ENCODE peak calls at places on chromosomes 12 and 14, in seven cellular contexts. F is tibial nerve, T is heart left ventricle, J is HepG2, D is IMR-90, U is thyroid gland, M is HCT116. C is an unnamed sample. For H3K4me1, the result is how much of the 10 kb centered on the place peaks cover.

GRCh38 chr12:11228268-11228879 is 41.1 kb downstream of the PRB3 start:
- DNase-seq in F (no peak), T (no peak), J (peak), D (peak), U (peak), M (peak), C (no peak)

GRCh38 chr14:72256055-72256454 is 323.8 kb downstream of the RGS6 start:
- DNase-seq in F (no peak), T (no peak), J (no peak), D (no peak), U (no peak), M (peak), C (no peak)

GRCh38 chr12:24839268-24839791 is 109.6 kb downstream of the BCAT1 start:
- DNase-seq in F (no peak), T (no peak), J (no peak), D (no peak), U (no peak), M (no peak), C (no peak)

GRCh38 chr14:100372357-100373048 is 49.4 kb downstream of the SLC25A47 start:
- DNase-seq in F (no peak), T (no peak), J (no peak), D (no peak), U (no peak), M (no peak), C (no peak)

GRCh38 chr14:49898485-49898884 is 5.6 kb downstream of the ARF6 start:
- DNase-seq in F (no peak), T (no peak), J (no peak), D (no peak), U (no peak), M (no peak), C (no peak)

GRCh38 chr12:89949457-89950195 is 241.0 kb upstream of the ATP2B1 start:
- DNase-seq in F (no peak), T (peak), J (peak), D (peak), U (no peak), M (no peak), C (no peak)

GRCh38 chr14:88166616-88167015 is 156.5 kb downstream of the KCNK10 start:
- DNase-seq in F (no peak), T (no peak), J (no peak), D (peak), U (no peak), M (no peak), C (no peak)

GRCh38 chr12:103468837-103469236 is 26.9 kb downstream of the C12orf42 start:
- DNase-seq in F (no peak), T (no peak), J (no peak), D (no peak), U (no peak), M (no peak), C (no peak)

GRCh38 chr14:68449565-68450295 is 343.1 kb downstream of the ZFP36L1 start:
- DNase-seq in F (no peak), T (no peak), J (no peak), D (no peak), U (no peak), M (no peak), C (no peak)

GRCh38 chr12:45284096-45284901 is 68.4 kb downstream of the ANO6 start:
- DNase-seq in F (no peak), T (no peak), J (peak), D (peak), U (no peak), M (no peak), C (no peak)

GRCh38 chr12:99054601-99055128 is 409.6 kb downstream of the APAF1 start:
- DNase-seq in F (no peak), T (no peak), J (no peak), D (no peak), U (no peak), M (no peak), C (no peak)

GRCh38 chr12:59660148-59660547 is 64.3 kb downstream of the SLC16A7 start:
- DNase-seq in F (no peak), T (no peak), J (no peak), D (no peak), U (no peak), M (no peak), C (no peak)

GRCh38 chr12:6786416-6787094 is 2.8 kb upstream of the CD4 start:
- DNase-seq in F (no peak), T (no peak), J (no peak), D (no peak), U (no peak), M (no peak), C (no peak)

GRCh38 chr14:90999299-90999698 is 61.1 kb downstream of the RPS6KA5 start:
- DNase-seq in F (no peak), T (no peak), J (no peak), D (no peak), U (no peak), M (no peak), C (no peak)

GRCh38 chr12:102322254-102322653 is 124.6 kb upstream of the PMCH start:
- DNase-seq in F (no peak), T (no peak), J (no peak), D (no peak), U (no peak), M (no peak), C (no peak)

GRCh38 chr12:102314821-102315220 is 117.2 kb upstream of the PMCH start:
- DNase-seq in F (no peak), T (no peak), J (no peak), D (peak), U (no peak), M (no peak), C (no peak)

GRCh38 chr12:102321305-102322082 is 123.9 kb upstream of the PMCH start:
- DNase-seq in F (no peak), T (no peak), J (no peak), D (no peak), U (no peak), M (no peak), C (no peak)

GRCh38 chr12:102316723-102317122 is 119.1 kb upstream of the PMCH start:
- DNase-seq in F (no peak), T (no peak), J (no peak), D (no peak), U (no peak), M (no peak), C (no peak)

GRCh38 chr12:102317155-102317554 is 119.5 kb upstream of the PMCH start:
- DNase-seq in F (no peak), T (no peak), J (no peak), D (no peak), U (no peak), M (no peak), C (no peak)
- H3K4me1 ChIP-seq in F (under half), T (under half), J (under half), D (under half), U (under half), M (under half), C (under half)

GRCh38 chr12:118016424-118017264 is at the start of gene RFC5:
- DNase-seq in F (peak), T (peak), J (peak), D (peak), U (peak), M (peak), C (peak)
- TF ChIP-seq POLR2A in F (no peak), T (peak), J (peak), D (no peak), U (peak), M (no peak), C (no peak)

GRCh38 chr12:126362490-126362889 is 1297.3 kb downstream of the AACS start:
- DNase-seq in F (no peak), T (no peak), J (no peak), D (no peak), U (no peak), M (no peak), C (no peak)

GRCh38 chr12:126362964-126363363 is 1297.7 kb downstream of the AACS start:
- DNase-seq in F (no peak), T (no peak), J (no peak), D (no peak), U (no peak), M (no peak), C (no peak)

GRCh38 chr12:126358806-126359205 is 1293.6 kb downstream of the AACS start:
- DNase-seq in F (no peak), T (no peak), J (no peak), D (no peak), U (no peak), M (no peak), C (no peak)

DNA sequence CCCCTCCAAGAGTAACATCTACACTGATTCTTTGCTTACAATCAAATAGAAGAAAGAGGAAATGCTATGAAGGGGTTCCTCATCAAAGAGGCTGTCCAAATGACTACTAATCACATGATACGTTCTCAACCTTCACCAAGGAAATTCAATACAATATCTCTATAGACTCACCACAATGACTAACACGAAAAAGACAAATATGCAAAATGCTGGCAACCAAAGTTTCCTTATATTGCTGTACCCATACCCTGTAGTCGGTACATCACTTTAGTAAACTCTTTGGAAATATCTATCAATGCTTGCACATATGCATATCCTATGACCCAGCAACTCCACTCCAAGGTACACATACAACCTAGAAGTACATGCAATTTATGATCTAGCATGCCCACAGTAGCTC is 1296.6 kb downstream of the AACS start:
- DNase-seq in F (no peak), T (no peak), J (no peak), D (no peak), U (no peak), M (no peak), C (no peak)
- H3K4me1 ChIP-seq in F (under half), T (under half), J (under half), D (under half), U (under half), M (under half), C (under half)

GRCh38 chr14:36513012-36513420 is 7.0 kb downstream of the NKX2-1 start:
- DNase-seq in F (no peak), T (no peak), J (no peak), D (no peak), U (peak), M (no peak), C (peak)

GRCh38 chr14:36515105-36515593 is 4.9 kb downstream of the NKX2-1 start:
- DNase-seq in F (no peak), T (no peak), J (no peak), D (no peak), U (peak), M (no peak), C (no peak)

GRCh38 chr14:36512585-36513003 is 7.4 kb downstream of the NKX2-1 start:
- DNase-seq in F (no peak), T (no peak), J (no peak), D (no peak), U (peak), M (no peak), C (no peak)

GRCh38 chr14:36514278-36515104 is 5.5 kb downstream of the NKX2-1 start:
- DNase-seq in F (no peak), T (no peak), J (peak), D (no peak), U (peak), M (no peak), C (no peak)

DNA sequence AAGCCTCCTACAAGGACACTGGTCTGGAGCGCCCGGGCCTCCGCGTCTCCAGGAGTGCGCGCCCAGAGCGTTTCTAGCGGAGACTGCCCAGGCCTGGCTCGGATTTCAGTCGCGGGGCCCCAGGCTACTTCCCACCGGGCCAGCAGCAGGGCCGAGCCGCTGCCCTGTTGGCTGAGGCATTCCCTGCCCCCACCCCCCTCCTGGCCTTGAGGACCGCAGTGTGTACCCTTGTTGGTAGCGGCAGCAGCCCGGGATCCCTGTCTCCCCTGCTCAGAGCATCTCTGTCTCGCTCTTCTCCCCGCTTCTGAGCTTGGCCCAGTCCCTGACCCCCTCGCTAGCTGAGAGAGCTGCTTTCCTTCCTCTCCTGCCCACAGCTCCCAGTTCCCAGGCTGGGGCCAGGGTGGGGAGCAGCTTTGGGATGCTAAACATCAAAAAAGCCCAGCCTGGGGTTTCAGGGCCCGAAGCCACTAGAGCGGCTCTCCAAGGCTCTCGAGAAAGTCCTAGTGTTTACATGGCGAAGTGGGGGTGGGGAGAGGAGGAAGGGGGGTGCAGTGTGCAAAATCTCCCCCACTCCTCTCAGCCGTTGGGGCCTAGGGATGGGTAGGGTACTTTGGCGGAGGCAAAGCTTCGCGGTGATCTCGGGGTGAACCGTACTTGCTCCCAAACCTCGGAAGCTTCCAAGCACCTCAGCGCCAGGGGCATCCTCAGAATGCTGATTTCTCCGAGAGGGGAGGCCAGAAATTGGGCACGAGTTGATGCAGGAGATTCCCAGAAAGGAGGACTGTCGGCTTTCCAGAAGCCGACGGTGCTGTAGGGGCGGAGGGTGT is 6.4 kb downstream of the NKX2-1 start:
- DNase-seq in F (no peak), T (no peak), J (no peak), D (no peak), U (peak), M (no peak), C (no peak)
- TF ChIP-seq POLR2A in F (no peak), T (no peak), J (no peak), D (no peak), U (peak), M (no peak), C (no peak)

GRCh38 chr12:93746572-93747168 is 69.5 kb downstream of the CRADD start:
- DNase-seq in F (no peak), T (no peak), J (no peak), D (no peak), U (no peak), M (no peak), C (no peak)

GRCh38 chr12:93750056-93750455 is 72.9 kb downstream of the CRADD start:
- DNase-seq in F (no peak), T (no peak), J (no peak), D (no peak), U (no peak), M (no peak), C (no peak)

GRCh38 chr12:93751864-93752610 is 74.9 kb downstream of the CRADD start:
- DNase-seq in F (no peak), T (no peak), J (no peak), D (peak), U (no peak), M (no peak), C (no peak)

GRCh38 chr12:93748672-93749403 is 71.7 kb downstream of the CRADD start:
- DNase-seq in F (no peak), T (no peak), J (no peak), D (no peak), U (no peak), M (no peak), C (no peak)

DNA sequence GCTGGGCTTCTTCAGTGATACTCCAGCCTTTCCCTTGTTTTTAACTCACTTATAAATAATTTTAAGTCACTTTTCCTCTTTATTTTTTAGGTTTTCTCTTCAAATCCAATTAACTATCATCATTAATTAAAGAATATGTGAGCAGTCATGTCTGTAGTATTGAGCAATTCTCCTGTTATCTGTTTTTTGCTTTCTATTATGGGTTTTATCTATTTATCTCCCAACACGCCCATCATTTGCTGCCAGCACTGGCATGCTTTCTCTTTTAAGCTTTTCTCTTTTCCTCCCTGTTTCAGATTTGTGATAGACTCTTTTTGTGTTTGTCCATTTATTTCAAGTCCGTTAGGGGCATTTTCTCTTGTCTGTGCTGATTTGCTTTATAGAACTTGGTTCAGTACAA is 72.3 kb downstream of the CRADD start:
- DNase-seq in F (no peak), T (no peak), J (no peak), D (no peak), U (no peak), M (no peak), C (no peak)
- H3K4me1 ChIP-seq in F (under half), T (under half), J (under half), D (under half), U (under half), M (under half), C (under half)